ENCODE peak calls at places on chromosomes 12 and 14, in four cellular contexts. L is brain microvascular endothelial cell, P is SK-N-SH, W is OCI-LY7. O is an unnamed sample.

GRCh38 chr12:126998747-126999285 is 1268.2 kb upstream of the TMEM132C start:
- DNase-seq in L (no peak), P (no peak), W (no peak), O (no peak)

GRCh38 chr14:95480109-95480886 is 36.2 kb downstream of the SYNE3 start:
- DNase-seq in L (peak; percentile 20), P (no peak), W (no peak), O (peak; percentile 94)

GRCh38 chr12:25054783-25055144 is 105.9 kb upstream of the BCAT1 start:
- DNase-seq in L (peak; percentile 81), P (no peak), W (peak; percentile 64), O (no peak)

GRCh38 chr14:100523536-100524025 is 63.6 kb downstream of the BEGAIN start:
- DNase-seq in L (no peak), P (no peak), W (no peak), O (no peak)

GRCh38 chr12:42912367-42912766 is 322.8 kb upstream of the PRICKLE1 start:
- DNase-seq in L (no peak), P (no peak), W (no peak), O (no peak)

GRCh38 chr12:65362231-65362630 is 83.7 kb downstream of the MSRB3 start:
- DNase-seq in L (no peak), P (no peak), W (no peak), O (no peak)

GRCh38 chr12:122235741-122236140 is 9.9 kb upstream of the DIABLO start:
- DNase-seq in L (no peak), P (no peak), W (no peak), O (no peak)

GRCh38 chr14:22829661-22830328 is at the start of gene MRPL52:
- DNase-seq in L (peak; percentile 83), P (peak; percentile 93), W (peak; percentile 96), O (peak; percentile 95)

GRCh38 chr14:73862480-73862879 is 10.8 kb downstream of the PTGR2 start:
- DNase-seq in L (no peak), P (no peak), W (no peak), O (no peak)

GRCh38 chr14:61620130-61620946 is 75.0 kb upstream of the HIF1A start:
- DNase-seq in L (peak; percentile 57), P (no peak), W (no peak), O (peak; percentile 42)

GRCh38 chr14:97417331-97417730 is 620.1 kb downstream of the VRK1 start:
- DNase-seq in L (no peak), P (no peak), W (no peak), O (no peak)

GRCh38 chr14:91866061-91866460 is 1.3 kb downstream of the TC2N start:
- DNase-seq in L (no peak), P (no peak), W (no peak), O (no peak)

GRCh38 chr14:39342768-39343167 is 89.5 kb downstream of the FBXO33 start:
- DNase-seq in L (no peak), P (no peak), W (no peak), O (no peak)

GRCh38 chr12:7161811-7162210 is 27.7 kb upstream of the PEX5 start:
- DNase-seq in L (no peak), P (no peak), W (no peak), O (peak; percentile 61)

GRCh38 chr14:92253381-92253894 is 69.5 kb upstream of the SLC24A4 start:
- DNase-seq in L (no peak), P (no peak), W (no peak), O (peak; percentile 48)

GRCh38 chr14:93960108-93960475 is 16.3 kb downstream of the ASB2 start:
- DNase-seq in L (no peak), P (no peak), W (peak; percentile 50), O (peak; percentile 65)

GRCh38 chr12:65280306-65280705 is 1.8 kb downstream of the MSRB3 start:
- DNase-seq in L (peak; percentile 18), P (no peak), W (no peak), O (no peak)

GRCh38 chr14:64423987-64424386 is 35.8 kb downstream of the MTHFD1 start:
- DNase-seq in L (peak; percentile 57), P (no peak), W (no peak), O (no peak)

GRCh38 chr14:64422006-64422405 is 33.9 kb downstream of the MTHFD1 start:
- DNase-seq in L (no peak), P (no peak), W (no peak), O (no peak)

GRCh38 chr14:64422753-64423152 is 34.6 kb downstream of the MTHFD1 start:
- DNase-seq in L (no peak), P (no peak), W (no peak), O (no peak)

GRCh38 chr14:64419003-64419402 is 30.9 kb downstream of the MTHFD1 start:
- DNase-seq in L (no peak), P (no peak), W (no peak), O (no peak)

DNA sequence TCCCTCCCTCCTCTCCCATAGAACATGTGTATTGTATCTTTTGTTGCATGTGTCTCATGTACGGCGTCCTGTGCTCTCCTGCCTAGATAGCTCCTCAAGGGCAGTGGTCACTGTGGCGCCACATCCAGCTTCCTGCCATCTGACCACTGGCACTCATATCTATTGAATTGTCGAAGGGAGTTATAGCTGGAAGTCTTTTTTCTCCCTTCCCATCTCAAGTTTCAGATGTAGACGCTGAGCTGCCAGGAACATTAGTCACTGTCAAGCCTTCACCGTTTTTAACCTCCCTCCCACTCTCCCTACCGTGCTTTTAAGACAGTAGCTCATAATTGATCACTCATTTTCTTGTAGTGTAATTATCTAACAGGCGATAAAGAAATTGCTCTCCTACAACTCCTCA is 33.0 kb downstream of the MTHFD1 start:
- DNase-seq in L (peak; percentile 76), P (no peak), W (no peak), O (peak; percentile 67)
- H3K36me3 ChIP-seq in L (peaks cover 10% of the 10 kb centered on the region), P (peaks cover 18% of the 10 kb centered on the region), W (peaks cover 92% of the 10 kb centered on the region), O (peaks cover 47% of the 10 kb centered on the region)

DNA sequence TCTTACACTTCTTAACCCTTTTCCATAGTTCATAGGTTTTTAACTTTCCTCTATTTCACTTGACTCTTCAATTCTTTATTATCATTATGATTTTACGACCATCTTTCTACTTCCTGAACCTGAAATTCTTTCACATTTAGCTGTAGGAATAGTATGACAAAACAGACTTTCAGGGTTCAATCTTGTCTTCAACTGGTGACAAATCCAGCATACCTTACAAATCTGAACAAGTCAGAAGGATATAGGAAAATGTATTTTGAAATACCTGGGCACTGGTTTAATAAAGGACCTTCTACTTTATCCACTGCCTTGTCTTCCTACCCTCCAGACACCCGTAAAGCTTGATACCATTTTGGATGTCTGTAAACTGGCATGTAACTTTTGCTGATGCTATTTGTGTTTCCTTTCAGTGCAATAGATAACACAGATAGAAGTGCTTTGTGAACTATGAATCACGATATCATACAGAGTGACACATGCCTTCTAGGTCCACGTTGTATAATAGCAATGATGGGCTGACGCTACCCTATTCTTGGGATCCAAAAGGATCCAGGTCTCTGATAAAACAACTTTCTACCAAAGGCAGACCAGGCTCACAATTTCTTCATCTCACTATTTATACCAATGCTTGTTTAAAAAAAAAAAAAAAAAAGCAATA is 77.4 kb upstream of the SAV1 start:
- DNase-seq in L (no peak), P (no peak), W (no peak), O (no peak)
- H3K36me3 ChIP-seq in L (peaks cover 10% of the 10 kb centered on the region), P (peaks cover 35% of the 10 kb centered on the region), W (peaks cover 91% of the 10 kb centered on the region), O (peaks cover 28% of the 10 kb centered on the region)

DNA sequence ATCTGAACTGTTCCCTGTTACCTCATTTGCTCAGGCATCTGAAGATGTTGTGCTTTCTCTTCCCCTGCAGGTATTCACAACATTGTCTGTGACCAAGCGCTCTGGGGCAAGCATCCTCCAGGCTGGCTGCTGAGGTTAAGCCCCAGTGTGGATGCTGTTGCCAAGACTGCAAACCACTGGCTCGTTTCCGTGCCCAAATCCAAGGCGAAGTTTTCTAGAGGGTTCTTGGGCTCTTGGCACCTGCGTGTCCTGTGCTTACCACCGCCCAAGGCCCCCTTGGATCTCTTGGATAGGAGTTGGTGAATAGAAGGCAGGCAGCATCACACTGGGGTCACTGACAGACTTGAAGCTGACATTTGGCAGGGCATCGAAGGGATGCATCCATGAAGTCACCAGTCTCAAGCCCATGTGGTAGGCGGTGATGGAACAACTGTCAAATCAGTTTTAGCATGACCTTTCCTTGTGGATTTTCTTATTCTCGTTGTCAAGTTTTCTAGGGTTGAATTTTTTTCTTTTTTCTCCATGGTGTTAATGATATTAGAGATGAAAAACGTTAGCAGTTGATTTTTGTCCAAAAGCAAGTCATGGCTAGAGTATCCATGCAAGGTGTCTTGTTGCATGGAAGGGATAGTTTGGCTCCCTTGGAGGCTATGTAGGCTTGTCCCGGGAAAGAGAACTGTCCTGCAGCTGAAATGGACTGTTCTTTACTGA is 44.9 kb downstream of the EID3 start:
- DNase-seq in L (no peak), P (no peak), W (no peak), O (no peak)
- H3K36me3 ChIP-seq in L (peaks cover 54% of the 10 kb centered on the region), P (peaks cover 71% of the 10 kb centered on the region), W (peaks cover 98% of the 10 kb centered on the region), O (peaks cover 88% of the 10 kb centered on the region)

DNA sequence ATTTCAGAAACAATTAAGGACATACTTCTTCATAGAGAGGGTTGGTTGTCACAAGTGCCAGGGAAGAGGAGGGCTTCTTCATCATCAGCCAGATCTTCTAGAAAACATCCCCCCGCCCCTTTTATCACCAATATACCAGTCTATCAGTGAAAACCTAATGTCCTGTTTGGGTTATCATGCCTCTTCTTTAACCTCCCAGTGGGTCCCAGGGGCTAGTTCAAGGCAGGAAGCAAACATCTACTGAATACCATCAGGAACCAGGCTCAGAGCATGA is 13.3 kb upstream of the KRT86 start:
- DNase-seq in L (no peak), P (no peak), W (no peak), O (peak; percentile 46)
- H3K36me3 ChIP-seq in L (no peaks in the 10 kb centered on the region), P (no peaks in the 10 kb centered on the region), W (no peaks in the 10 kb centered on the region), O (no peaks in the 10 kb centered on the region)